ENCODE peak calls at places on chromosomes 12 and 14, in six cellular contexts. G is upper lobe of right lung, F is tibial artery, J is ovary, S is sigmoid colon, A is SK-N-SH. I is an unnamed sample.

GRCh38 chr12:122368361-122369073 is 54.0 kb downstream of the CLIP1 start:
- DNase-seq in G (no peak), F (no peak), J (no peak), S (no peak), A (no peak), I (no peak)

GRCh38 chr12:60872850-60873713 is 1277.3 kb downstream of the SLC16A7 start:
- DNase-seq in G (no peak), F (no peak), J (no peak), S (peak; percentile 50), A (no peak), I (no peak)

GRCh38 chr12:32446306-32447119 is 47.2 kb downstream of the FGD4 start:
- DNase-seq in G (no peak), F (no peak), J (no peak), S (no peak), A (no peak), I (no peak)

GRCh38 chr12:96416033-96416790 is 16.0 kb upstream of the CDK17 start:
- DNase-seq in G (no peak), F (no peak), J (no peak), S (no peak), A (no peak), I (peak; percentile 48)

GRCh38 chr12:67391656-67392055 is 122.5 kb downstream of the CAND1 start:
- DNase-seq in G (no peak), F (no peak), J (no peak), S (no peak), A (no peak), I (no peak)

GRCh38 chr12:99192489-99192888 is 455.1 kb upstream of the GARIN6 start:
- DNase-seq in G (no peak), F (no peak), J (no peak), S (no peak), A (no peak), I (no peak)

GRCh38 chr12:123431951-123432886 is 4.3 kb downstream of the RILPL2 start:
- DNase-seq in G (peak; percentile 71), F (no peak), J (no peak), S (no peak), A (no peak), I (no peak)

GRCh38 chr12:105355752-105356151 is 25.3 kb downstream of the C12orf75 start:
- DNase-seq in G (no peak), F (no peak), J (no peak), S (no peak), A (no peak), I (no peak)

GRCh38 chr14:86865934-86866333 is 1127.0 kb downstream of the GALC start:
- DNase-seq in G (no peak), F (no peak), J (no peak), S (no peak), A (no peak), I (no peak)

GRCh38 chr14:94321421-94322271 is 1.5 kb downstream of the SERPINA6 start:
- DNase-seq in G (no peak), F (no peak), J (no peak), S (no peak), A (no peak), I (no peak)

GRCh38 chr14:67569011-67569650 is 30.9 kb downstream of the PIGH start:
- DNase-seq in G (peak; percentile 55), F (no peak), J (no peak), S (peak; percentile 49), A (no peak), I (no peak)

GRCh38 chr12:107057071-107057834 is 36.1 kb downstream of the CRY1 start:
- DNase-seq in G (no peak), F (no peak), J (no peak), S (no peak), A (no peak), I (no peak)

GRCh38 chr12:53829130-53829529 is 77.4 kb upstream of the CISTR start:
- DNase-seq in G (no peak), F (no peak), J (no peak), S (no peak), A (no peak), I (no peak)

GRCh38 chr14:72796935-72797334 is 97.0 kb downstream of the DPF3 start:
- DNase-seq in G (no peak), F (no peak), J (no peak), S (no peak), A (no peak), I (no peak)

GRCh38 chr12:47066278-47067048 is 13.0 kb upstream of the PCED1B start:
- DNase-seq in G (no peak), F (peak; percentile 22), J (no peak), S (no peak), A (no peak), I (no peak)

GRCh38 chr14:68451676-68452387 is 341.0 kb downstream of the ZFP36L1 start:
- DNase-seq in G (no peak), F (peak; percentile 79), J (no peak), S (peak; percentile 74), A (no peak), I (no peak)

GRCh38 chr14:104096751-104097700 is 11.5 kb downstream of the ASPG start:
- DNase-seq in G (peak; percentile 61), F (no peak), J (peak; percentile 17), S (no peak), A (no peak), I (no peak)

GRCh38 chr12:89225808-89226368 is 126.4 kb downstream of the DUSP6 start:
- DNase-seq in G (no peak), F (peak; percentile 33), J (no peak), S (no peak), A (no peak), I (peak; percentile 63)

GRCh38 chr14:63642656-63643382 is 1.1 kb upstream of the WDR89 start:
- DNase-seq in G (no peak), F (no peak), J (no peak), S (no peak), A (no peak), I (no peak)

GRCh38 chr12:80129895-80130535 is 30.7 kb downstream of the OTOGL start:
- DNase-seq in G (no peak), F (no peak), J (no peak), S (no peak), A (no peak), I (no peak)

GRCh38 chr14:75441731-75442130 is 13.9 kb downstream of the JDP2 start:
- DNase-seq in G (no peak), F (no peak), J (no peak), S (peak; percentile 37), A (no peak), I (no peak)

GRCh38 chr14:104593710-104594121 is 10.9 kb downstream of the TMEM179 start:
- DNase-seq in G (no peak), F (no peak), J (no peak), S (no peak), A (peak; percentile 45), I (no peak)

GRCh38 chr14:106308839-106309389 is 782.5 kb downstream of the TMEM121 start:
- DNase-seq in G (peak; percentile 75), F (no peak), J (no peak), S (no peak), A (peak; percentile 47), I (no peak)

GRCh38 chr12:130394906-130395305 is 57.2 kb downstream of the PIWIL1 start:
- DNase-seq in G (no peak), F (no peak), J (no peak), S (no peak), A (no peak), I (no peak)

GRCh38 chr12:131452444-131452860 is 258.4 kb upstream of the SFSWAP start:
- DNase-seq in G (peak; percentile 66), F (no peak), J (no peak), S (peak; percentile 48), A (no peak), I (no peak)

GRCh38 chr12:99043319-99043914 is 398.3 kb downstream of the APAF1 start:
- DNase-seq in G (peak; percentile 77), F (peak; percentile 73), J (peak; percentile 27), S (no peak), A (peak; percentile 49), I (peak; percentile 35)

GRCh38 chr12:115859231-115859630 is 418.3 kb downstream of the MED13L start:
- DNase-seq in G (no peak), F (no peak), J (no peak), S (no peak), A (no peak), I (no peak)

GRCh38 chr14:23800811-23801210 is 152.8 kb upstream of the DHRS4 start:
- DNase-seq in G (no peak), F (no peak), J (no peak), S (no peak), A (no peak), I (no peak)

GRCh38 chr12:114668151-114668891 is 15.7 kb downstream of the TBX3 start:
- DNase-seq in G (peak; percentile 84), F (peak; percentile 64), J (peak; percentile 83), S (peak; percentile 84), A (peak; percentile 92), I (peak; percentile 41)

GRCh38 chr14:90903101-90903500 is 86.9 kb upstream of the TTC7B start:
- DNase-seq in G (no peak), F (peak; percentile 51), J (peak; percentile 59), S (peak; percentile 74), A (peak; percentile 69), I (peak; percentile 14)

DNA sequence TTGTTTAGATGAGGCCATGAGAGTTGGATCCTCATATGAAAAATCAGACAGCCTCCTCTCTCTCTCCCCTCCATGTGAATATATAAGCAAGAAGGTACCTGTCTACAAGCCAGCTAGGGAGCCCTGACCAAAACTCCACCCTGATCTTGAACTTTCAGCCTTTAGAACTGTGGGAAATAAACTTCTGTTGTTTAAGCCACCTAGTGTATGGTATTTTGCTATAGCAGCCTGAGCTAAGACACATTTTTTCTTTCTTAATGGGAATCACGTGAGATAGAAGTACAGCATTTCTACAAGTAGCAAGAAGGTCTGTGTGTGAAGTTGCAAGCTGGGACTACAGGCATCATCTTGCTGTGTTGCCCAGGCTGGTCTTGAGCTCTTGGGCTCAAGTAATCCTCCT is 16.3 kb upstream of the ABHD12B start:
- DNase-seq in G (no peak), F (no peak), J (no peak), S (no peak), A (no peak), I (no peak)
- TF ChIP-seq CTCF in G (no peak), F (no peak), J (no peak), S (no peak), A (peak; percentile 18), I (no peak)

GRCh38 chr12:120197542-120197887 is 3.0 kb upstream of the GCN1 start:
- DNase-seq in G (no peak), F (no peak), J (no peak), S (no peak), A (no peak), I (no peak)
- H3K4me3 ChIP-seq in G (no peak overlapping the region), F (no peak overlapping the region), J (no peak overlapping the region), S (no peak overlapping the region), A (no peak overlapping the region), I (no peak overlapping the region)

GRCh38 chr12:127393896-127394295 is 873.1 kb upstream of the TMEM132C start:
- DNase-seq in G (no peak), F (no peak), J (no peak), S (no peak), A (no peak), I (no peak)
- H3K27me3 ChIP-seq in G (no peaks in the 10 kb centered on the region), F (no peaks in the 10 kb centered on the region), J (no peaks in the 10 kb centered on the region), S (no peaks in the 10 kb centered on the region), A (no peaks in the 10 kb centered on the region), I (no peaks in the 10 kb centered on the region)

GRCh38 chr12:26629864-26630263 is 203.1 kb downstream of the ITPR2 start:
- DNase-seq in G (no peak), F (no peak), J (no peak), S (no peak), A (no peak), I (no peak)
- TF ChIP-seq CTCF in G (peak; percentile 14), F (peak; percentile 32), J (no peak), S (peak; percentile 36), A (peak; percentile 63), I (peak; percentile 52)